ENCODE peak calls at places on chromosome 3, in seven cellular contexts. U, Y, Z, V, T, N and J are unnamed samples.

GRCh38 chr3:182729903-182730674 is 63.2 kb upstream of the ATP11B start:
- DNase-seq in Y (no peak), V (no peak), N (no peak), Z (no peak), U (no peak), T (no peak), J (no peak)

GRCh38 chr3:59424268-59425010 is 374.6 kb upstream of the CFAP20DC start:
- DNase-seq in N (no peak), T (no peak), Y (no peak), V (peak; percentile 96), U (peak; percentile 93), Z (no peak), J (no peak)

GRCh38 chr3:159616234-159616825 is 372.3 kb upstream of the IL12A start:
- DNase-seq in N (peak; percentile 32), T (peak; percentile 61), Y (peak; percentile 46), V (peak; percentile 63), Z (no peak), U (peak; percentile 68), J (peak; percentile 70)

GRCh38 chr3:123745184-123745855 is 138.8 kb downstream of the MYLK start:
- DNase-seq in T (no peak), Z (no peak), U (no peak), N (no peak), V (no peak), Y (no peak), J (peak; percentile 51)

GRCh38 chr3:152421162-152421561 is 152.4 kb downstream of the MBNL1 start:
- DNase-seq in T (no peak), Y (no peak), Z (no peak), V (no peak), U (no peak), N (no peak), J (no peak)

GRCh38 chr3:28575748-28576589 is 227.3 kb upstream of the AZI2 start:
- DNase-seq in T (peak; percentile 84), N (no peak), U (no peak), V (peak; percentile 18), Z (peak; percentile 52), Y (peak; percentile 66), J (peak; percentile 80)

GRCh38 chr3:58163234-58163633 is 47.5 kb downstream of the DNASE1L3 start:
- DNase-seq in N (no peak), T (no peak), Y (no peak), V (no peak), Z (no peak), U (peak; percentile 82), J (no peak)

GRCh38 chr3:141087071-141087824 is 36.1 kb downstream of the SPSB4 start:
- DNase-seq in N (no peak), Y (no peak), V (peak; percentile 48), T (no peak), U (no peak), Z (no peak), J (no peak)

GRCh38 chr3:5520237-5520636 is 332.7 kb downstream of the EDEM1 start:
- DNase-seq in T (no peak), U (no peak), Z (no peak), Y (no peak), N (no peak), V (no peak), J (peak; percentile 11)

GRCh38 chr3:53949541-53949940 is 57.9 kb upstream of the SELENOK start:
- DNase-seq in U (no peak), Z (no peak), N (no peak), V (no peak), T (no peak), Y (no peak), J (no peak)

GRCh38 chr3:190519886-190520285 is 6.0 kb downstream of the IL1RAP start:
- DNase-seq in U (no peak), N (no peak), T (no peak), V (no peak), Y (no peak), Z (no peak), J (no peak)

GRCh38 chr3:42749025-42749752 is 23.9 kb downstream of the CCDC13 start:
- DNase-seq in U (no peak), T (peak; percentile 43), V (no peak), Z (no peak), N (no peak), Y (peak; percentile 21), J (no peak)

GRCh38 chr3:126194713-126195305 is 14.4 kb upstream of the ALDH1L1 start:
- DNase-seq in U (no peak), V (no peak), Y (no peak), N (no peak), T (no peak), Z (peak; percentile 36), J (peak; percentile 72)

GRCh38 chr3:38000965-38001455 is 10.4 kb downstream of the VILL start:
- DNase-seq in U (no peak), Z (no peak), Y (no peak), T (no peak), N (no peak), V (no peak), J (no peak)

GRCh38 chr3:54931182-54931581 is 3.3 kb upstream of the LRTM1 start:
- DNase-seq in Z (peak; percentile 33), V (no peak), U (no peak), Y (no peak), T (no peak), N (no peak), J (peak; percentile 18)

GRCh38 chr3:24773798-24774197 is 279.1 kb upstream of the THRB start:
- DNase-seq in Z (peak; percentile 72), V (peak; percentile 60), Y (peak; percentile 80), T (peak; percentile 70), U (peak; percentile 41), N (peak; percentile 44), J (peak; percentile 87)

GRCh38 chr3:36394176-36394575 is 13.9 kb downstream of the STAC start:
- DNase-seq in U (no peak), Z (no peak), T (no peak), Y (no peak), V (no peak), N (peak; percentile 44), J (no peak)

DNA sequence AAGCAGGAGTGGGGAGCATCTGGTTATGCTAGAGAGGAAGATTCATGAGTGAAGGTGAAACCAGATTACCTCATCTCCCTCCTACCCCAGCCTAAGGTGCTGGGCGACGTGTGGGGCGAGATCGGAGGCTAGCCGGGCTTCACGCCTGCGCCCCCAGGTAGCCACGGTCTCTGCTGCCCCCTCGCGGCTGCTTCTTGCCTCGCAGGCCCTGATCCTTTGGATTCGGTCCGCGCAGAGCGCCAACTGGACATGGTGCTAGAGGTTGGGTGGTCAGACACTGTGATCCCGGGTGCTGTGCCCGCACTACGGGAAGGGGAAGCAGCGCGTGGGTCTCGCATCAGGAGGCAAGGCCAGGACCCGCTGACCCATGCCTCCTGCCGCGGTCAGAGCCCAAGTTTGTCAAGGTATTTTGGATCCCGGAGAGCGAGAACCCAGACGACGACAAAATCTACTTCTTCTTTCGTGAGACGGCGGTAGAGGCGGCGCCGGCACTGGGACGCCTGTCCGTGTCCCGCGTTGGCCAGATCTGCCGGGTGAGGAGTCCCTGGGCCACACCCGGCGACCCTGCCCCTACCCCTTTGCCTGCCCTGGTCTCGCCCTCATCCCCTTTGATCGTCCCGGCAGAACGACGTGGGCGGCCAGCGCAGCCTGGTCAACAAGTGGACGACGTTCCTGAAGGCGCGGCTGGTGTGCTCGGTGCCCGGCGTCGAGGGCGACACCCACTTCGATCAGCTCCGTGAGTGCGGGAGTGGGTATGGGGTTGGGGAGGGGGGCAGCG is 4.2 kb downstream of the SEMA3B start:
- DNase-seq in T (peak; percentile 100), V (peak; percentile 73), Y (peak; percentile 88), Z (peak; percentile 85), U (peak; percentile 62), N (peak; percentile 89), J (peak; percentile 79)
- H3K4me2 ChIP-seq in T (peak overlapping the region; percentile 75), V (peak overlapping the region; percentile 58), Y (peak overlapping the region; percentile 35), Z (peak overlapping the region; percentile 44), U (peak overlapping the region; percentile 62), N (peak overlapping the region; percentile 47), J (peak overlapping the region; percentile 21)

DNA sequence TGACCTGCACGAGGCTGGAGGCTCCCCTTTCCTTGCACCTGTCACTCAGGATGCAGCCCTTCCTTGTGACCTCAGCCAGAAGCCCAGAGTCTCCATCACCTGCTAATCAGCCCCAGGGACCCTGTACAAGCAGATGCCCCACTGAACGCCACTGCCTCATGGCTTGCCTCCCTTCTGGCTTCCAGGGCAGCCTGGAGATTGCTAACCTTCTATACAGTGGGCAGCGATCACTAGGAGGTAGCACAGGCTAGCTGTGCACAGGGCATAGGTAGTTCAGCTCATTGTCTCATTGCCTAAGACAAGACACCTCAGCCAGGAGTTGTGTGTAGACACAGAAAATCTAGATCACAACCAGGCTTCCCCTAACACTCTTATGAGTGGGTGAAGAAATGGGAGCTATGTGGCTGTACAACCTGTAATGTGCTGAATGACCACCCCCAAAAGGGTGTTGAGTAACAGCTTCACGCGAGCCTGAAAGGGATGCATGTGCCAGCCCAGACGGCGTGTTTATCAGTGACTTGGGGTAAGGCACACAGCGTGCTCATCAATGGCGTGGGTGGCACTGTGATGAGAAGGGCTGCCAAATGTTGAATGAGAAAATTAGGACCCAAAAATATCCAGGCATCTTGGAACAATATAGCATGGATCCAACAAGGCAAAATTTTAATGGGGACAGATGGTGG is 49.2 kb downstream of the SSUH2 start:
- DNase-seq in N (no peak), Z (no peak), V (no peak), Y (no peak), T (peak; percentile 37), U (no peak), J (no peak)
- H2BK120ac ChIP-seq in N (no peak overlapping the region), Z (no peak overlapping the region), V (no peak overlapping the region), Y (no peak overlapping the region), T (no peak overlapping the region), U (no peak overlapping the region), J (no peak overlapping the region)

GRCh38 chr3:111592143-111592542 is 3.0 kb downstream of the ZBED2 start:
- DNase-seq in Y (no peak), Z (no peak), N (no peak), U (peak; percentile 64), T (no peak), V (no peak), J (no peak)
- H3K4me1 ChIP-seq in Y (no peaks in the 10 kb centered on the region), Z (no peaks in the 10 kb centered on the region), N (peaks cover 25% of the 10 kb centered on the region), U (peaks cover 24% of the 10 kb centered on the region), T (no peaks in the 10 kb centered on the region), V (peaks cover 22% of the 10 kb centered on the region), J (no peaks in the 10 kb centered on the region)

GRCh38 chr3:13021141-13021933 is 51.9 kb downstream of the IQSEC1 start:
- DNase-seq in Y (no peak), U (no peak), V (no peak), T (no peak), Z (no peak), N (no peak), J (no peak)

GRCh38 chr3:13019706-13020105 is 53.5 kb downstream of the IQSEC1 start:
- DNase-seq in Y (no peak), T (no peak), V (no peak), Z (no peak), N (no peak), U (no peak), J (peak; percentile 24)

GRCh38 chr3:13018561-13019242 is 54.5 kb downstream of the IQSEC1 start:
- DNase-seq in Z (no peak), Y (no peak), U (no peak), T (no peak), V (no peak), N (no peak), J (no peak)

GRCh38 chr3:13019243-13019701 is 54.0 kb downstream of the IQSEC1 start:
- DNase-seq in N (peak; percentile 64), V (peak; percentile 90), T (peak; percentile 88), Y (peak; percentile 92), U (peak; percentile 76), Z (peak; percentile 71), J (peak; percentile 93)

DNA sequence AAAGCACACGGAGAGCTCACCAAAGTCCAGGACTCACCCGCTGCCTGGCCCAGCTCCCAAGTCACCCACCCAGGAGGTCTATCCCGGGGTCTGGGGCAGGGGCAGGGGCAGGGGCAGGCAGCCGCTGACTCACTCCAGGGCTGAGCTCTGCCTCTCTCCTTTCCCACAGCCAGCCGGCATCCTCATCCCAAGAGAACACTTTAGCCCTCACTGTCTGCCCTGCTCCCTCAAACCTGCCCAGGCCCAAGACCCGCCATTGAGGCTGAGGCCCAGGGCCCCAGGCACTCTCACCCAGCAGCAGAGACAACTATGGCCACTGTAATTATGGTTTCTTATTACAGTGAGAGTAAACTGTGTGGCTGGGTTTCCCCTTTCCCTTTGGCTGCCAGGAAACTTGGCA is 53.1 kb downstream of the IQSEC1 start:
- DNase-seq in N (no peak), T (no peak), V (no peak), Z (no peak), Y (no peak), U (no peak), J (no peak)
- H3K4me2 ChIP-seq in N (no peak overlapping the region), T (no peak overlapping the region), V (no peak overlapping the region), Z (no peak overlapping the region), Y (no peak overlapping the region), U (no peak overlapping the region), J (no peak overlapping the region)